ENCODE peak calls at places on chromosomes 1 and 21, in eight cellular contexts. One of them, this sample, is unnamed.

GRCh38 chr1:53145942-53146708 is 3.7 kb upstream of the SLC1A7 start:
- ATAC-seq in gastroesophageal sphincter: peak; percentile 90
- ATAC-seq in GM12878: no peak
- ATAC-seq in naive thymus-derived CD8-positive, alpha-beta T cell: no peak
- ATAC-seq in CD4-positive, alpha-beta T cell: no peak
- ATAC-seq in activated naive CD4-positive, alpha-beta T cell treated with anti-CD3 and anti-CD28 coated beads, Interleukin-2, amount 50 U/mL, for 72 hours: no peak
- ATAC-seq in mucosa of descending colon: peak; percentile 79
- ATAC-seq in aorta: peak; percentile 70
- ATAC-seq in this sample: peak; percentile 70

GRCh38 chr1:155131285-155131684 is 3.6 kb downstream of the EFNA1 start:
- ATAC-seq in gastroesophageal sphincter: no peak
- ATAC-seq in GM12878: no peak
- ATAC-seq in naive thymus-derived CD8-positive, alpha-beta T cell: no peak
- ATAC-seq in CD4-positive, alpha-beta T cell: no peak
- ATAC-seq in activated naive CD4-positive, alpha-beta T cell treated with anti-CD3 and anti-CD28 coated beads, Interleukin-2, amount 50 U/mL, for 72 hours: no peak
- ATAC-seq in mucosa of descending colon: no peak
- ATAC-seq in aorta: no peak
- ATAC-seq in this sample: no peak

GRCh38 chr1:230261918-230262650 is 164.0 kb downstream of the PGBD5 start:
- ATAC-seq in gastroesophageal sphincter: no peak
- ATAC-seq in GM12878: no peak
- ATAC-seq in naive thymus-derived CD8-positive, alpha-beta T cell: no peak
- ATAC-seq in CD4-positive, alpha-beta T cell: no peak
- ATAC-seq in activated naive CD4-positive, alpha-beta T cell treated with anti-CD3 and anti-CD28 coated beads, Interleukin-2, amount 50 U/mL, for 72 hours: no peak
- ATAC-seq in mucosa of descending colon: no peak
- ATAC-seq in aorta: no peak
- ATAC-seq in this sample: no peak

GRCh38 chr1:62790716-62791115 is 6.8 kb downstream of the ATG4C start:
- ATAC-seq in gastroesophageal sphincter: no peak
- ATAC-seq in GM12878: no peak
- ATAC-seq in naive thymus-derived CD8-positive, alpha-beta T cell: no peak
- ATAC-seq in CD4-positive, alpha-beta T cell: no peak
- ATAC-seq in activated naive CD4-positive, alpha-beta T cell treated with anti-CD3 and anti-CD28 coated beads, Interleukin-2, amount 50 U/mL, for 72 hours: no peak
- ATAC-seq in mucosa of descending colon: no peak
- ATAC-seq in aorta: no peak
- ATAC-seq in this sample: no peak

GRCh38 chr21:30563072-30563471 is 2.0 kb upstream of the KRTAP19-7 start:
- ATAC-seq in gastroesophageal sphincter: no peak
- ATAC-seq in GM12878: no peak
- ATAC-seq in naive thymus-derived CD8-positive, alpha-beta T cell: no peak
- ATAC-seq in CD4-positive, alpha-beta T cell: no peak
- ATAC-seq in activated naive CD4-positive, alpha-beta T cell treated with anti-CD3 and anti-CD28 coated beads, Interleukin-2, amount 50 U/mL, for 72 hours: no peak
- ATAC-seq in mucosa of descending colon: no peak
- ATAC-seq in aorta: no peak
- ATAC-seq in this sample: no peak

GRCh38 chr1:65330822-65331221 is 21.5 kb downstream of the DNAJC6 start:
- ATAC-seq in gastroesophageal sphincter: no peak
- ATAC-seq in GM12878: no peak
- ATAC-seq in naive thymus-derived CD8-positive, alpha-beta T cell: no peak
- ATAC-seq in CD4-positive, alpha-beta T cell: no peak
- ATAC-seq in activated naive CD4-positive, alpha-beta T cell treated with anti-CD3 and anti-CD28 coated beads, Interleukin-2, amount 50 U/mL, for 72 hours: no peak
- ATAC-seq in mucosa of descending colon: no peak
- ATAC-seq in aorta: no peak
- ATAC-seq in this sample: no peak

GRCh38 chr1:200302192-200302892 is 107.5 kb downstream of the ZNF281 start:
- ATAC-seq in gastroesophageal sphincter: peak; percentile 19
- ATAC-seq in GM12878: peak; percentile 80
- ATAC-seq in naive thymus-derived CD8-positive, alpha-beta T cell: peak; percentile 96
- ATAC-seq in CD4-positive, alpha-beta T cell: peak; percentile 96
- ATAC-seq in activated naive CD4-positive, alpha-beta T cell treated with anti-CD3 and anti-CD28 coated beads, Interleukin-2, amount 50 U/mL, for 72 hours: peak; percentile 89
- ATAC-seq in mucosa of descending colon: peak; percentile 82
- ATAC-seq in aorta: peak; percentile 34
- ATAC-seq in this sample: peak; percentile 54

GRCh38 chr1:167635233-167635648 is 5.2 kb downstream of the RCSD1 start:
- ATAC-seq in gastroesophageal sphincter: peak; percentile 57
- ATAC-seq in GM12878: no peak
- ATAC-seq in naive thymus-derived CD8-positive, alpha-beta T cell: no peak
- ATAC-seq in CD4-positive, alpha-beta T cell: no peak
- ATAC-seq in activated naive CD4-positive, alpha-beta T cell treated with anti-CD3 and anti-CD28 coated beads, Interleukin-2, amount 50 U/mL, for 72 hours: no peak
- ATAC-seq in mucosa of descending colon: no peak
- ATAC-seq in aorta: peak; percentile 68
- ATAC-seq in this sample: no peak

GRCh38 chr1:182806015-182806678 is 16.6 kb downstream of the NPL start:
- ATAC-seq in gastroesophageal sphincter: no peak
- ATAC-seq in GM12878: peak; percentile 48
- ATAC-seq in naive thymus-derived CD8-positive, alpha-beta T cell: no peak
- ATAC-seq in CD4-positive, alpha-beta T cell: no peak
- ATAC-seq in activated naive CD4-positive, alpha-beta T cell treated with anti-CD3 and anti-CD28 coated beads, Interleukin-2, amount 50 U/mL, for 72 hours: no peak
- ATAC-seq in mucosa of descending colon: no peak
- ATAC-seq in aorta: no peak
- ATAC-seq in this sample: no peak

GRCh38 chr1:92356956-92357355 is 58.1 kb downstream of the RPAP2 start:
- ATAC-seq in gastroesophageal sphincter: no peak
- ATAC-seq in GM12878: no peak
- ATAC-seq in naive thymus-derived CD8-positive, alpha-beta T cell: no peak
- ATAC-seq in CD4-positive, alpha-beta T cell: no peak
- ATAC-seq in activated naive CD4-positive, alpha-beta T cell treated with anti-CD3 and anti-CD28 coated beads, Interleukin-2, amount 50 U/mL, for 72 hours: no peak
- ATAC-seq in mucosa of descending colon: no peak
- ATAC-seq in aorta: no peak
- ATAC-seq in this sample: peak; percentile 75

GRCh38 chr1:160904783-160905616 is 20.0 kb upstream of the ITLN1 start:
- ATAC-seq in gastroesophageal sphincter: no peak
- ATAC-seq in GM12878: no peak
- ATAC-seq in naive thymus-derived CD8-positive, alpha-beta T cell: no peak
- ATAC-seq in CD4-positive, alpha-beta T cell: no peak
- ATAC-seq in activated naive CD4-positive, alpha-beta T cell treated with anti-CD3 and anti-CD28 coated beads, Interleukin-2, amount 50 U/mL, for 72 hours: no peak
- ATAC-seq in mucosa of descending colon: no peak
- ATAC-seq in aorta: no peak
- ATAC-seq in this sample: no peak

GRCh38 chr1:202579806-202580205 is 130.4 kb downstream of the SYT2 start:
- ATAC-seq in gastroesophageal sphincter: peak; percentile 6
- ATAC-seq in GM12878: no peak
- ATAC-seq in naive thymus-derived CD8-positive, alpha-beta T cell: no peak
- ATAC-seq in CD4-positive, alpha-beta T cell: no peak
- ATAC-seq in activated naive CD4-positive, alpha-beta T cell treated with anti-CD3 and anti-CD28 coated beads, Interleukin-2, amount 50 U/mL, for 72 hours: no peak
- ATAC-seq in mucosa of descending colon: peak; percentile 12
- ATAC-seq in aorta: no peak
- ATAC-seq in this sample: no peak

GRCh38 chr1:6026095-6026809 is 19.4 kb upstream of the KCNAB2 start:
- ATAC-seq in gastroesophageal sphincter: peak; percentile 61
- ATAC-seq in GM12878: peak; percentile 90
- ATAC-seq in naive thymus-derived CD8-positive, alpha-beta T cell: peak; percentile 84
- ATAC-seq in CD4-positive, alpha-beta T cell: peak; percentile 81
- ATAC-seq in activated naive CD4-positive, alpha-beta T cell treated with anti-CD3 and anti-CD28 coated beads, Interleukin-2, amount 50 U/mL, for 72 hours: peak; percentile 90
- ATAC-seq in mucosa of descending colon: peak; percentile 94
- ATAC-seq in aorta: peak; percentile 74
- ATAC-seq in this sample: peak; percentile 89

GRCh38 chr21:34020005-34020847 is 53.2 kb upstream of the MRPS6 start:
- ATAC-seq in gastroesophageal sphincter: no peak
- ATAC-seq in GM12878: peak; percentile 60
- ATAC-seq in naive thymus-derived CD8-positive, alpha-beta T cell: no peak
- ATAC-seq in CD4-positive, alpha-beta T cell: no peak
- ATAC-seq in activated naive CD4-positive, alpha-beta T cell treated with anti-CD3 and anti-CD28 coated beads, Interleukin-2, amount 50 U/mL, for 72 hours: peak; percentile 68
- ATAC-seq in mucosa of descending colon: peak; percentile 30
- ATAC-seq in aorta: no peak
- ATAC-seq in this sample: peak; percentile 35

GRCh38 chr1:147723691-147724323 is 36.6 kb downstream of the GJA5 start:
- ATAC-seq in gastroesophageal sphincter: peak; percentile 65
- ATAC-seq in GM12878: no peak
- ATAC-seq in naive thymus-derived CD8-positive, alpha-beta T cell: peak; percentile 59
- ATAC-seq in CD4-positive, alpha-beta T cell: no peak
- ATAC-seq in activated naive CD4-positive, alpha-beta T cell treated with anti-CD3 and anti-CD28 coated beads, Interleukin-2, amount 50 U/mL, for 72 hours: no peak
- ATAC-seq in mucosa of descending colon: peak; percentile 76
- ATAC-seq in aorta: peak; percentile 66
- ATAC-seq in this sample: no peak

GRCh38 chr1:42837742-42838141 is 8.7 kb upstream of the ZNF691 start:
- ATAC-seq in gastroesophageal sphincter: no peak
- ATAC-seq in GM12878: no peak
- ATAC-seq in naive thymus-derived CD8-positive, alpha-beta T cell: no peak
- ATAC-seq in CD4-positive, alpha-beta T cell: no peak
- ATAC-seq in activated naive CD4-positive, alpha-beta T cell treated with anti-CD3 and anti-CD28 coated beads, Interleukin-2, amount 50 U/mL, for 72 hours: no peak
- ATAC-seq in mucosa of descending colon: no peak
- ATAC-seq in aorta: no peak
- ATAC-seq in this sample: no peak

This sample was measured in esophagus mucosa.